ENCODE peak calls at places on chromosomes 11 and 22, in five cellular contexts. One of them, this sample, is unnamed.

GRCh38 chr22:27828214-27828587 is 26.6 kb upstream of the MN1 start:
- DNase-seq in PC-9: no peak
- DNase-seq in brain microvascular endothelial cell: no peak
- DNase-seq in MM.1S: no peak
- DNase-seq in GM10248: no peak
- DNase-seq in this sample: no peak

GRCh38 chr22:22460060-22460459 is 48.5 kb downstream of the ZNF280B start:
- DNase-seq in PC-9: no peak
- DNase-seq in brain microvascular endothelial cell: no peak
- DNase-seq in MM.1S: no peak
- DNase-seq in GM10248: no peak
- DNase-seq in this sample: no peak

GRCh38 chr11:17314232-17314547 is 37.4 kb upstream of the NCR3LG1 start:
- DNase-seq in PC-9: no peak
- DNase-seq in brain microvascular endothelial cell: peak
- DNase-seq in MM.1S: no peak
- DNase-seq in GM10248: no peak
- DNase-seq in this sample: no peak

GRCh38 chr11:108467091-108467823 is at the start of gene C11orf65:
- DNase-seq in PC-9: peak
- DNase-seq in brain microvascular endothelial cell: peak
- DNase-seq in MM.1S: peak
- DNase-seq in GM10248: peak
- DNase-seq in this sample: peak

GRCh38 chr11:59182457-59183151 is 10.7 kb downstream of the DTX4 start:
- DNase-seq in PC-9: no peak
- DNase-seq in brain microvascular endothelial cell: no peak
- DNase-seq in MM.1S: no peak
- DNase-seq in GM10248: peak
- DNase-seq in this sample: peak

GRCh38 chr11:108929241-108929640 is 264.4 kb downstream of the DDX10 start:
- DNase-seq in PC-9: no peak
- DNase-seq in brain microvascular endothelial cell: peak
- DNase-seq in MM.1S: no peak
- DNase-seq in GM10248: no peak
- DNase-seq in this sample: no peak

GRCh38 chr11:22461626-22462025 is 123.4 kb downstream of the SLC17A6 start:
- DNase-seq in PC-9: no peak
- DNase-seq in brain microvascular endothelial cell: no peak
- DNase-seq in MM.1S: no peak
- DNase-seq in GM10248: no peak
- DNase-seq in this sample: no peak

GRCh38 chr11:11366793-11367192 is 13.7 kb upstream of the CSNK2A3 start:
- DNase-seq in PC-9: no peak
- DNase-seq in brain microvascular endothelial cell: no peak
- DNase-seq in MM.1S: no peak
- DNase-seq in GM10248: no peak
- DNase-seq in this sample: no peak

GRCh38 chr11:60985991-60986915 is 14.8 kb downstream of the CD6 start:
- DNase-seq in PC-9: peak
- DNase-seq in brain microvascular endothelial cell: peak
- DNase-seq in MM.1S: peak
- DNase-seq in GM10248: no peak
- DNase-seq in this sample: peak

GRCh38 chr22:45225732-45226560 is 14.7 kb downstream of the KIAA0930 start:
- DNase-seq in PC-9: no peak
- DNase-seq in brain microvascular endothelial cell: no peak
- DNase-seq in MM.1S: no peak
- DNase-seq in GM10248: no peak
- DNase-seq in this sample: no peak

GRCh38 chr22:24128024-24128423 is 53.3 kb upstream of the SUSD2 start:
- DNase-seq in PC-9: no peak
- DNase-seq in brain microvascular endothelial cell: no peak
- DNase-seq in MM.1S: no peak
- DNase-seq in GM10248: no peak
- DNase-seq in this sample: no peak

GRCh38 chr11:17979770-17980371 is 33.0 kb downstream of the SERGEF start:
- DNase-seq in PC-9: peak
- DNase-seq in brain microvascular endothelial cell: no peak
- DNase-seq in MM.1S: peak
- DNase-seq in GM10248: peak
- DNase-seq in this sample: peak

GRCh38 chr11:33039274-33040126 is at the start of gene TCP11L1:
- DNase-seq in PC-9: peak
- DNase-seq in brain microvascular endothelial cell: peak
- DNase-seq in MM.1S: peak
- DNase-seq in GM10248: peak
- DNase-seq in this sample: peak

GRCh38 chr11:67270256-67271211 is 4.3 kb downstream of the GRK2 start:
- DNase-seq in PC-9: no peak
- DNase-seq in brain microvascular endothelial cell: no peak
- DNase-seq in MM.1S: no peak
- DNase-seq in GM10248: no peak
- DNase-seq in this sample: no peak

GRCh38 chr11:130781906-130782305 is 134.4 kb downstream of the SNX19 start:
- DNase-seq in PC-9: peak
- DNase-seq in brain microvascular endothelial cell: peak
- DNase-seq in MM.1S: no peak
- DNase-seq in GM10248: no peak
- DNase-seq in this sample: no peak

GRCh38 chr11:123238297-123238696 is 43.2 kb upstream of the CLMP start:
- DNase-seq in PC-9: no peak
- DNase-seq in brain microvascular endothelial cell: no peak
- DNase-seq in MM.1S: no peak
- DNase-seq in GM10248: no peak
- DNase-seq in this sample: no peak

GRCh38 chr11:75654314-75654713 is 14.5 kb downstream of the MAP6 start:
- DNase-seq in PC-9: no peak
- DNase-seq in brain microvascular endothelial cell: no peak
- DNase-seq in MM.1S: no peak
- DNase-seq in GM10248: peak
- DNase-seq in this sample: no peak

GRCh38 chr22:28187612-28188011 is 268.6 kb upstream of the PITPNB start:
- DNase-seq in PC-9: no peak
- DNase-seq in brain microvascular endothelial cell: no peak
- DNase-seq in MM.1S: no peak
- DNase-seq in GM10248: no peak
- DNase-seq in this sample: no peak

GRCh38 chr11:94199367-94200130 is 70.9 kb downstream of the PANX1 start:
- DNase-seq in PC-9: no peak
- DNase-seq in brain microvascular endothelial cell: no peak
- DNase-seq in MM.1S: no peak
- DNase-seq in GM10248: no peak
- DNase-seq in this sample: no peak

GRCh38 chr22:27292542-27293298 is 508.8 kb downstream of the MN1 start:
- DNase-seq in PC-9: no peak
- DNase-seq in brain microvascular endothelial cell: no peak
- DNase-seq in MM.1S: no peak
- DNase-seq in GM10248: no peak
- DNase-seq in this sample: no peak

GRCh38 chr11:134469627-134470026 is 57.6 kb upstream of the B3GAT1 start:
- DNase-seq in PC-9: no peak
- DNase-seq in brain microvascular endothelial cell: no peak
- DNase-seq in MM.1S: no peak
- DNase-seq in GM10248: no peak
- DNase-seq in this sample: no peak

GRCh38 chr11:134474070-134474860 is 62.2 kb upstream of the B3GAT1 start:
- DNase-seq in PC-9: no peak
- DNase-seq in brain microvascular endothelial cell: no peak
- DNase-seq in MM.1S: no peak
- DNase-seq in GM10248: no peak
- DNase-seq in this sample: no peak

GRCh38 chr11:134470238-134470637 is 58.2 kb upstream of the B3GAT1 start:
- DNase-seq in PC-9: no peak
- DNase-seq in brain microvascular endothelial cell: no peak
- DNase-seq in MM.1S: no peak
- DNase-seq in GM10248: no peak
- DNase-seq in this sample: no peak

GRCh38 chr11:134471341-134472187 is 59.5 kb upstream of the B3GAT1 start:
- DNase-seq in PC-9: no peak
- DNase-seq in brain microvascular endothelial cell: no peak
- DNase-seq in MM.1S: no peak
- DNase-seq in GM10248: no peak
- DNase-seq in this sample: no peak

DNA sequence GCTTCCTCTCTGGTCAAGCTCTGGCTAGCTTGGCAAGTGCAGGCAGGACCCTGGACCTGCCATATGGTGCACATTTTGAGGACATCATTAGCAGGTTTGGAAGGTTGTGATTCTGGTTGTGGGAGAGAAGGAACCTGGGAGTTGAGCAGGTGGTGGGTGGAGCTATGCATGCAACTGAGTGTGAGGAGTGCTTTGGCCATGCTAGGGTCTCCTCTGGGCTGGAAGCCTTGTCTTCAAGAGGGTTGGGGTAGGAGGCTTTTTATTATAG is 60.1 kb upstream of the B3GAT1 start:
- DNase-seq in PC-9: no peak
- DNase-seq in brain microvascular endothelial cell: no peak
- DNase-seq in MM.1S: no peak
- DNase-seq in GM10248: no peak
- DNase-seq in this sample: no peak
- TF ChIP-seq CTCF in PC-9: no peak
- TF ChIP-seq CTCF in brain microvascular endothelial cell: no peak
- TF ChIP-seq CTCF in MM.1S: no peak
- TF ChIP-seq CTCF in GM10248: no peak
- TF ChIP-seq CTCF in this sample: no peak

GRCh38 chr11:64232182-64233018 is 2.0 kb upstream of the VEGFB start:
- DNase-seq in PC-9: no peak
- DNase-seq in brain microvascular endothelial cell: no peak
- DNase-seq in MM.1S: no peak
- DNase-seq in GM10248: no peak
- DNase-seq in this sample: no peak

GRCh38 chr11:64235427-64236161 is 1.2 kb downstream of the VEGFB start:
- DNase-seq in PC-9: no peak
- DNase-seq in brain microvascular endothelial cell: no peak
- DNase-seq in MM.1S: no peak
- DNase-seq in GM10248: no peak
- DNase-seq in this sample: no peak

GRCh38 chr11:64233913-64234839 is at the start of gene VEGFB:
- DNase-seq in PC-9: peak
- DNase-seq in brain microvascular endothelial cell: no peak
- DNase-seq in MM.1S: peak
- DNase-seq in GM10248: peak
- DNase-seq in this sample: peak

GRCh38 chr11:64237484-64237951 is 3.1 kb downstream of the VEGFB start:
- DNase-seq in PC-9: peak
- DNase-seq in brain microvascular endothelial cell: no peak
- DNase-seq in MM.1S: no peak
- DNase-seq in GM10248: no peak
- DNase-seq in this sample: peak

GRCh38 chr11:64234840-64235379 is 526 bp downstream of the VEGFB start:
- DNase-seq in PC-9: peak
- DNase-seq in brain microvascular endothelial cell: no peak
- DNase-seq in MM.1S: peak
- DNase-seq in GM10248: no peak
- DNase-seq in this sample: peak
- TF ChIP-seq CTCF in PC-9: no peak
- TF ChIP-seq CTCF in brain microvascular endothelial cell: no peak
- TF ChIP-seq CTCF in MM.1S: no peak
- TF ChIP-seq CTCF in GM10248: no peak
- TF ChIP-seq CTCF in this sample: no peak

DNA sequence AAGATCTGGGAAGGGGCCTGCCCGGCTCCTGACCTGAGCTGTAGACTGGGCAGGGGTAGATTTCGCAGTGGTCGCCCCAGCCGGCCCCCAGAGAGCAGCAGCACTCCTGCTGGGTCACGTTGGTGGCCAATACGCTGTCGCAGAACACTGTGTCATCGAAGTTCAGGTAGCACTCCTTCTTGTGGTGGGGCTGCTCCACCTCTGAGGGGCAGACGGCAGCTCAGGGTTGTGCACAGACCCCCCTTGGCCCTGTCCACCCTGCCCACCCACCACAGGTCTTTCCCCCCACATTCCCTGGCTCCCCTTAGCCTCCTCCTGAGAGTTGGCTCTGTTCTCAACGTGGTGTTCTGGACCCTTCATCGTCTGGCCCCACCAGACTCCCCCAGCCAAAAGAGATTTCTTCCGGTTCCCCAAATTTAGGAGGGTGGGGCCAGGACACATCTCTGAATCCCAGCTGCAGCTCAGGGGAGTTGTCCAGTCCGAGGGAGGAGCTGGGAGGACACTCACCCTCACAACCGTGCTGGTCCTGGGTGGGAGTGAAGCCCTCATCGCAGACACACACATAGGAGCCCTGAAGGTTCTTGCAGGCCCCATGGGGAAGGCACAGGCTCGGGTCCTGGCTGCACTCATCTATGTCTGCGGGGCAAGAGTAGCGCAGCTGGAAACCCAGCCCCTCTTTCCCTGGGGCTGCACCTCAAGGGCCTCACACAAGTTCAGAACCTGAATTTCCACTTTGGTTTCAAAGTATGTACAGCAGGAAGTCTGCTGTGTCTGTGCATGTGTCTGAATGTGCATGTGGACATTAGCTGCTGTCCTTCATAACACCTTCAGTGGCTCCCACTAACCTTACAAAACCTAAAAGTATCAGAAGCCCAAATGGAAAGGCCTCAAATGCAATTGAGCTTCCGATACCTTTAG is 16.5 kb downstream of the SCYL1 start:
- DNase-seq in PC-9: peak
- DNase-seq in brain microvascular endothelial cell: no peak
- DNase-seq in MM.1S: no peak
- DNase-seq in GM10248: no peak
- DNase-seq in this sample: no peak
- TF ChIP-seq CTCF in PC-9: peak
- TF ChIP-seq CTCF in brain microvascular endothelial cell: no peak
- TF ChIP-seq CTCF in MM.1S: no peak
- TF ChIP-seq CTCF in GM10248: no peak
- TF ChIP-seq CTCF in this sample: no peak

GRCh38 chr22:34975721-34976120 is 90.2 kb upstream of the ISX start:
- DNase-seq in PC-9: no peak
- DNase-seq in brain microvascular endothelial cell: no peak
- DNase-seq in MM.1S: no peak
- DNase-seq in GM10248: no peak
- DNase-seq in this sample: no peak
- TF ChIP-seq CTCF in PC-9: peak
- TF ChIP-seq CTCF in brain microvascular endothelial cell: peak
- TF ChIP-seq CTCF in MM.1S: no peak
- TF ChIP-seq CTCF in GM10248: no peak
- TF ChIP-seq CTCF in this sample: no peak

GRCh38 chr22:42719133-42719532 is 1.5 kb downstream of the A4GALT start:
- DNase-seq in PC-9: no peak
- DNase-seq in brain microvascular endothelial cell: no peak
- DNase-seq in MM.1S: no peak
- DNase-seq in GM10248: peak
- DNase-seq in this sample: no peak
- TF ChIP-seq CTCF in PC-9: no peak
- TF ChIP-seq CTCF in brain microvascular endothelial cell: peak
- TF ChIP-seq CTCF in MM.1S: no peak
- TF ChIP-seq CTCF in GM10248: no peak
- TF ChIP-seq CTCF in this sample: no peak

DNA sequence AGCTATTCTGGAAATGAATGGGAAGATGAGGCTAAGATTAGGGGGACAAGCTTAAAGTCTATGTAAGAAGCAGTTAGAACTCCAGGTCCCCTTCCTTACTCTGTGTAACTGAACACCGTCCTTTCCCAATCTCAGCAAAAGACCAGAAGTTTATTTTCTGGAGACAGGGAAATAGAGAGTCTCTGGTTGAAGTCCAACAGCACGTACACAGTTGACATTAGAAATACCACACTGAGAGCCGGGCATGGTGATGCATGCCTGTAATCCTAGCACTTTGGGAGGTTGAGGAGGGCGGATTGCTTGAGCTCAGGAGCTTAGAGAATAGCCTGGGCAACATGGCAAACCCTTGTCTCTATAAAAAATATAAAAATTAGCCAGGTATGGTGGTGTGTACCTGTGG is 94.0 kb downstream of the CD44 start:
- DNase-seq in PC-9: no peak
- DNase-seq in brain microvascular endothelial cell: no peak
- DNase-seq in MM.1S: no peak
- DNase-seq in GM10248: no peak
- DNase-seq in this sample: no peak
- TF ChIP-seq CTCF in PC-9: no peak
- TF ChIP-seq CTCF in brain microvascular endothelial cell: no peak
- TF ChIP-seq CTCF in MM.1S: no peak
- TF ChIP-seq CTCF in GM10248: no peak
- TF ChIP-seq CTCF in this sample: no peak